ENCODE peak calls at places on chromosomes 5 and 9, in nine cellular contexts. H is stimulated activated CD8-positive, alpha-beta memory T cell treated with anti-CD3 and anti-CD28 coated beads, Interleukin-7, amount 100 ng/mL, for 24 hours; N is germinal center; Y is T follicular helper cell; T is COR-L47; E is bronchial epithelial cell; G is effector memory CD8-positive, alpha-beta T cell; D is WERI-Rb-1; F is RCC 7860. O is an unnamed sample.

GRCh38 chr5:121366515-121366914 is 485.2 kb upstream of the FTMT start:
- DNase-seq in H (no peak), N (no peak), Y (no peak), T (no peak), E (peak), G (no peak), D (no peak), F (peak), O (no peak)

GRCh38 chr9:35945341-35946018 is 12.5 kb downstream of the OR2S2 start:
- DNase-seq in H (peak), N (peak), Y (peak), T (peak), E (peak), G (peak), D (peak), F (peak), O (peak)

GRCh38 chr9:70136632-70137031 is 93.0 kb downstream of the MAMDC2 start:
- DNase-seq in H (no peak), N (no peak), Y (no peak), T (no peak), E (peak), G (no peak), D (no peak), F (no peak), O (no peak)

GRCh38 chr9:77523891-77524290 is 124.2 kb downstream of the GNA14 start:
- DNase-seq in H (no peak), N (no peak), Y (no peak), T (no peak), E (no peak), G (no peak), D (no peak), F (no peak), O (no peak)

GRCh38 chr9:36282275-36282674 is 24.0 kb upstream of the GNE start:
- DNase-seq in H (no peak), N (no peak), Y (no peak), T (no peak), E (no peak), G (no peak), D (no peak), F (no peak), O (no peak)

GRCh38 chr9:20276762-20277161 is 345.5 kb downstream of the MLLT3 start:
- DNase-seq in H (no peak), N (no peak), Y (no peak), T (no peak), E (no peak), G (no peak), D (no peak), F (no peak), O (no peak)

GRCh38 chr9:107548298-107549142 is 59.0 kb upstream of the KLF4 start:
- DNase-seq in H (no peak), N (no peak), Y (no peak), T (no peak), E (peak), G (no peak), D (no peak), F (peak), O (no peak)

GRCh38 chr9:93669116-93669957 is 93.0 kb downstream of the PHF2 start:
- DNase-seq in H (no peak), N (no peak), Y (no peak), T (no peak), E (no peak), G (no peak), D (peak), F (no peak), O (no peak)

GRCh38 chr9:87569008-87569908 is 71.6 kb downstream of the DAPK1 start:
- DNase-seq in H (no peak), N (no peak), Y (no peak), T (no peak), E (no peak), G (no peak), D (peak), F (no peak), O (peak)

GRCh38 chr5:14824490-14824889 is 47.1 kb downstream of the ANKH start:
- DNase-seq in H (no peak), N (no peak), Y (no peak), T (no peak), E (no peak), G (no peak), D (no peak), F (no peak), O (no peak)

GRCh38 chr5:150651924-150652688 is 8.9 kb upstream of the MYOZ3 start:
- DNase-seq in H (no peak), N (no peak), Y (no peak), T (no peak), E (no peak), G (no peak), D (no peak), F (no peak), O (no peak)

GRCh38 chr5:114634517-114634916 is 272.6 kb downstream of the KCNN2 start:
- DNase-seq in H (no peak), N (no peak), Y (no peak), T (no peak), E (no peak), G (no peak), D (no peak), F (no peak), O (no peak)

GRCh38 chr5:135391123-135391868 is 7.7 kb downstream of the MACROH2A1 start:
- DNase-seq in H (no peak), N (no peak), Y (no peak), T (no peak), E (no peak), G (no peak), D (no peak), F (peak), O (no peak)

GRCh38 chr5:168875839-168876238 is 296.7 kb upstream of the PANK3 start:
- DNase-seq in H (no peak), N (no peak), Y (no peak), T (no peak), E (no peak), G (no peak), D (no peak), F (no peak), O (no peak)

GRCh38 chr5:149062371-149063016 is 368 bp downstream of the SH3TC2 start:
- DNase-seq in H (no peak), N (no peak), Y (no peak), T (no peak), E (peak), G (no peak), D (no peak), F (peak), O (no peak)

GRCh38 chr5:1099931-1100651 is 11.8 kb downstream of the SLC12A7 start:
- DNase-seq in H (no peak), N (no peak), Y (no peak), T (no peak), E (no peak), G (no peak), D (no peak), F (no peak), O (no peak)

GRCh38 chr5:177303925-177304391 is 359 bp downstream of the PRELID1 start:
- DNase-seq in H (no peak), N (no peak), Y (no peak), T (no peak), E (no peak), G (no peak), D (no peak), F (no peak), O (peak)

GRCh38 chr9:4739587-4740372 is 1.2 kb downstream of the AK3 start:
- DNase-seq in H (no peak), N (peak), Y (no peak), T (no peak), E (peak), G (no peak), D (no peak), F (no peak), O (peak)

GRCh38 chr5:71922584-71923106 is 184.6 kb upstream of the MAP1B start:
- DNase-seq in H (no peak), N (no peak), Y (no peak), T (no peak), E (peak), G (no peak), D (no peak), F (peak), O (no peak)

GRCh38 chr9:122265265-122265900 is 701 bp downstream of the MRRF start:
- DNase-seq in H (no peak), N (peak), Y (no peak), T (no peak), E (peak), G (peak), D (no peak), F (peak), O (peak)

GRCh38 chr5:1105350-1106265 is 6.3 kb downstream of the SLC12A7 start:
- DNase-seq in H (no peak), N (no peak), Y (peak), T (no peak), E (no peak), G (peak), D (no peak), F (peak), O (no peak)

GRCh38 chr5:14400085-14400484 is 181.5 kb upstream of the OTULINL start:
- DNase-seq in H (no peak), N (no peak), Y (no peak), T (no peak), E (peak), G (no peak), D (no peak), F (peak), O (no peak)

GRCh38 chr9:132637801-132638200 is 32.0 kb downstream of the DDX31 start:
- DNase-seq in H (no peak), N (no peak), Y (no peak), T (no peak), E (no peak), G (no peak), D (no peak), F (no peak), O (no peak)

GRCh38 chr5:83844320-83845068 is 123.8 kb upstream of the HAPLN1 start:
- DNase-seq in H (no peak), N (no peak), Y (no peak), T (no peak), E (no peak), G (no peak), D (no peak), F (peak), O (no peak)

GRCh38 chr9:38066907-38067610 is 2.0 kb downstream of the SHB start:
- DNase-seq in H (no peak), N (no peak), Y (no peak), T (peak), E (peak), G (no peak), D (peak), F (no peak), O (no peak)

GRCh38 chr5:126373621-126374416 is 49.4 kb upstream of the GRAMD2B start:
- DNase-seq in H (no peak), N (no peak), Y (no peak), T (no peak), E (no peak), G (peak), D (no peak), F (peak), O (no peak)

O was measured in OCI-LY7.